ENCODE peak calls at places on chromosomes 7 and 10, in seven cellular contexts. Y, G, A, I, E, W and X are unnamed samples.
A peak's percentile ranks its signal among the peaks of the same experiment; 100 is the strongest.

GRCh38 chr10:8583096-8583495 is 528.6 kb downstream of the GATA3 start:
- DNase-seq in I (no peak), W (no peak), G (no peak), Y (no peak), A (no peak), E (no peak), X (no peak)

GRCh38 chr10:13528138-13528874 is 508 bp downstream of the BEND7 start:
- DNase-seq in G (no peak), E (no peak), I (no peak), W (no peak), Y (no peak), A (no peak), X (no peak)

GRCh38 chr10:14181197-14181936 is 149.4 kb downstream of the FRMD4A start:
- DNase-seq in W (no peak), I (no peak), E (no peak), G (no peak), A (peak; percentile 67), Y (no peak), X (no peak)

GRCh38 chr10:44742169-44742732 is 168.9 kb upstream of the TMEM72 start:
- DNase-seq in G (no peak), A (peak; percentile 35), W (no peak), E (no peak), Y (no peak), I (no peak), X (no peak)

GRCh38 chr10:93288679-93289634 is 193.2 kb downstream of the MYOF start:
- DNase-seq in I (peak; percentile 90), Y (peak; percentile 96), W (peak; percentile 18), A (peak; percentile 90), G (peak; percentile 0), E (peak; percentile 66), X (peak; percentile 37)

GRCh38 chr7:69545175-69545574 is 53.1 kb upstream of the AUTS2 start:
- DNase-seq in G (no peak), E (no peak), I (no peak), Y (no peak), W (no peak), A (no peak), X (no peak)

GRCh38 chr7:101235522-101235921 is 2.1 kb downstream of the CLDN15 start:
- DNase-seq in I (no peak), G (no peak), Y (no peak), W (no peak), A (no peak), E (no peak), X (no peak)

GRCh38 chr7:134514663-134515062 is 12.7 kb upstream of the AKR1B10 start:
- DNase-seq in E (peak; percentile 57), G (peak; percentile 36), I (peak; percentile 42), W (peak; percentile 89), A (peak; percentile 87), Y (peak; percentile 67), X (peak; percentile 53)

GRCh38 chr10:36462194-36462593 is 663.2 kb upstream of the ANKRD30A start:
- DNase-seq in Y (peak; percentile 65), E (no peak), I (no peak), A (peak; percentile 94), G (no peak), W (no peak), X (no peak)

GRCh38 chr10:15046626-15047025 is 2.9 kb downstream of the OLAH start:
- DNase-seq in A (peak; percentile 28), Y (peak; percentile 14), E (no peak), W (no peak), I (no peak), G (no peak), X (no peak)

GRCh38 chr10:11353229-11353896 is 258.1 kb downstream of the USP6NL start:
- DNase-seq in W (peak; percentile 34), A (peak; percentile 27), Y (peak; percentile 21), G (no peak), I (no peak), E (no peak), X (no peak)

GRCh38 chr7:46459942-46460341 is 538.9 kb upstream of the IGFBP3 start:
- DNase-seq in G (no peak), A (no peak), E (no peak), I (no peak), Y (no peak), W (no peak), X (no peak)

GRCh38 chr7:100015232-100016208 is at the start of gene ZKSCAN1:
- DNase-seq in G (peak; percentile 72), E (peak; percentile 81), Y (peak; percentile 89), I (peak; percentile 87), W (peak; percentile 90), A (peak; percentile 95), X (peak; percentile 82)

GRCh38 chr7:130719550-130719949 is 14.5 kb downstream of the KLF14 start:
- DNase-seq in G (no peak), A (no peak), Y (peak; percentile 28), E (no peak), W (no peak), I (no peak), X (no peak)

GRCh38 chr7:137069249-137069963 is 201.0 kb downstream of the CHRM2 start:
- DNase-seq in E (no peak), I (no peak), W (no peak), Y (no peak), A (no peak), G (no peak), X (no peak)

GRCh38 chr7:113285411-113285810 is 167.1 kb upstream of the SMIM30 start:
- DNase-seq in W (no peak), A (peak; percentile 28), I (no peak), G (no peak), Y (no peak), E (no peak), X (no peak)

GRCh38 chr10:51301644-51302043 is 227.4 kb downstream of the PRKG1 start:
- DNase-seq in W (no peak), G (no peak), A (peak; percentile 67), I (no peak), Y (no peak), E (peak; percentile 11), X (no peak)

GRCh38 chr10:13633689-13634088 is 46.9 kb downstream of the PRPF18 start:
- DNase-seq in E (no peak), W (no peak), I (no peak), A (peak; percentile 97), G (no peak), Y (no peak), X (no peak)

GRCh38 chr10:69901623-69902505 is 100.2 kb downstream of the COL13A1 start:
- DNase-seq in A (peak; percentile 50), W (peak; percentile 64), E (peak; percentile 11), I (peak; percentile 80), G (no peak), Y (peak; percentile 41), X (peak; percentile 9)

GRCh38 chr10:75043256-75044121 is 68.0 kb upstream of the SAMD8 start:
- DNase-seq in I (no peak), Y (no peak), W (no peak), E (no peak), A (no peak), G (no peak), X (no peak)

GRCh38 chr10:96285331-96285752 is 14.0 kb upstream of the BLNK start:
- DNase-seq in Y (no peak), A (no peak), G (no peak), W (no peak), I (no peak), E (no peak), X (no peak)

GRCh38 chr10:131173484-131174210 is 137.9 kb downstream of the TCERG1L start:
- DNase-seq in A (no peak), W (no peak), E (no peak), G (no peak), Y (no peak), I (no peak), X (no peak)

GRCh38 chr7:28776463-28777157 is 181.5 kb downstream of the TRIL start:
- DNase-seq in Y (no peak), E (no peak), W (no peak), I (no peak), A (no peak), G (no peak), X (no peak)

GRCh38 chr10:7481382-7481765 is 70.5 kb upstream of the SFMBT2 start:
- DNase-seq in G (no peak), W (no peak), Y (no peak), E (no peak), I (no peak), A (no peak), X (no peak)

GRCh38 chr10:125742465-125742864 is 23.0 kb downstream of the EDRF1 start:
- DNase-seq in W (no peak), I (no peak), Y (no peak), E (no peak), G (no peak), A (no peak), X (no peak)

GRCh38 chr10:30882281-30882680 is 149.4 kb downstream of the ZNF438 start:
- DNase-seq in E (peak; percentile 23), G (no peak), Y (no peak), I (no peak), A (no peak), W (no peak), X (no peak)

GRCh38 chr10:130957423-130957822 is 354.1 kb downstream of the TCERG1L start:
- DNase-seq in W (no peak), G (no peak), A (no peak), Y (no peak), E (no peak), I (no peak), X (no peak)

GRCh38 chr10:79981356-79981672 is 32.4 kb upstream of the SFTPD start:
- DNase-seq in E (no peak), A (no peak), I (no peak), G (no peak), Y (no peak), W (no peak), X (no peak)

GRCh38 chr7:29190349-29191045 is 4.1 kb upstream of the CHN2 start:
- DNase-seq in Y (no peak), E (no peak), G (peak; percentile 52), W (no peak), I (no peak), A (no peak), X (no peak)

GRCh38 chr7:35699906-35700305 is 5.0 kb upstream of the HERPUD2 start:
- DNase-seq in G (no peak), E (no peak), I (no peak), A (no peak), Y (no peak), W (peak; percentile 56), X (no peak)

GRCh38 chr7:123624527-123625183 is 23.0 kb downstream of the ASB15 start:
- DNase-seq in G (no peak), A (peak; percentile 39), Y (no peak), E (no peak), I (no peak), W (no peak), X (peak; percentile 2)

GRCh38 chr10:98074315-98074911 is 44.0 kb upstream of the CRTAC1 start:
- DNase-seq in G (no peak), Y (peak; percentile 10), W (no peak), E (no peak), A (peak; percentile 17), I (peak; percentile 17), X (no peak)

GRCh38 chr7:6026917-6027316 is 4.3 kb upstream of the ANKRD61 start:
- DNase-seq in W (no peak), E (no peak), G (no peak), Y (no peak), A (no peak), I (no peak), X (no peak)

GRCh38 chr10:96133135-96133534 is 3.0 kb downstream of the ZNF518A start:
- DNase-seq in E (no peak), G (no peak), W (no peak), I (no peak), A (peak; percentile 65), Y (peak; percentile 16), X (no peak)